ENCODE peak calls at places on chromosome 16, in nine cellular contexts. V is CD8-positive, alpha-beta T cell; T is AG09319; B is kidney glomerular epithelial cell; X is EL; J is T-helper 17 cell; U is GM03348; W is heart left ventricle; H is stimulated activated CD8-positive, alpha-beta memory T cell treated with anti-CD3 and anti-CD28 coated beads, Interleukin-7, amount 100 ng/mL, for 1 hour. D is an unnamed sample.
A peak's percentile ranks its signal among the peaks of the same experiment; 100 is the strongest.

GRCh38 chr16:86075488-86075785 is 176.5 kb downstream of the IRF8 start:
- DNase-seq in V (no peak), T (no peak), B (no peak), X (no peak), J (no peak), U (no peak), W (no peak), H (no peak), D (no peak)

GRCh38 chr16:57409870-57410585 is 5.5 kb downstream of the CCL17 start:
- DNase-seq in V (no peak), T (no peak), B (no peak), X (no peak), J (no peak), U (no peak), W (no peak), H (no peak), D (no peak)

GRCh38 chr16:16021988-16022682 is 72.7 kb downstream of the ABCC1 start:
- DNase-seq in V (no peak), T (peak; percentile 92), B (peak; percentile 95), X (peak; percentile 97), J (no peak), U (peak; percentile 97), W (peak; percentile 98), H (no peak), D (peak; percentile 98)

GRCh38 chr16:82043680-82044584 is 8.9 kb downstream of the HSD17B2 start:
- DNase-seq in V (no peak), T (peak; percentile 93), B (peak; percentile 60), X (peak; percentile 67), J (no peak), U (peak; percentile 87), W (no peak), H (no peak), D (peak; percentile 76)

GRCh38 chr16:3266873-3267537 is 10.6 kb upstream of the MEFV start:
- DNase-seq in V (no peak), T (peak; percentile 69), B (peak; percentile 44), X (peak; percentile 59), J (no peak), U (peak; percentile 71), W (peak; percentile 40), H (no peak), D (peak; percentile 66)

GRCh38 chr16:87178177-87178863 is 138.9 kb downstream of the C16orf95 start:
- DNase-seq in V (no peak), T (no peak), B (no peak), X (no peak), J (no peak), U (peak; percentile 51), W (no peak), H (no peak), D (peak; percentile 63)

GRCh38 chr16:2785101-2785991 is 2.0 kb downstream of the PRSS33 start:
- DNase-seq in V (no peak), T (no peak), B (no peak), X (no peak), J (no peak), U (no peak), W (peak; percentile 19), H (no peak), D (no peak)

GRCh38 chr16:4420703-4421102 is 4.3 kb upstream of the CORO7 start:
- DNase-seq in V (no peak), T (no peak), B (no peak), X (no peak), J (no peak), U (no peak), W (peak; percentile 1), H (no peak), D (no peak)

GRCh38 chr16:75687361-75687760 is 10.6 kb upstream of the CPHXL2 start:
- DNase-seq in V (no peak), T (no peak), B (no peak), X (no peak), J (no peak), U (no peak), W (no peak), H (no peak), D (no peak)

GRCh38 chr16:28063611-28064061 is at the start of gene GSG1L:
- DNase-seq in V (no peak), T (no peak), B (no peak), X (no peak), J (no peak), U (no peak), W (no peak), H (no peak), D (no peak)

GRCh38 chr16:88711750-88712340 is 5.5 kb downstream of the CTU2 start:
- DNase-seq in V (no peak), T (no peak), B (no peak), X (no peak), J (no peak), U (no peak), W (no peak), H (no peak), D (no peak)

GRCh38 chr16:64370112-64370511 is 751.8 kb downstream of the CDH11 start:
- DNase-seq in V (no peak), T (no peak), B (no peak), X (no peak), J (no peak), U (no peak), W (no peak), H (no peak), D (no peak)

GRCh38 chr16:1794221-1794871 is 841 bp upstream of the IGFALS start:
- DNase-seq in V (no peak), T (no peak), B (no peak), X (no peak), J (no peak), U (no peak), W (peak; percentile 26), H (no peak), D (no peak)

GRCh38 chr16:27355610-27356009 is 41.8 kb downstream of the IL4R start:
- DNase-seq in V (peak; percentile 43), T (no peak), B (no peak), X (peak; percentile 13), J (no peak), U (peak; percentile 42), W (peak; percentile 48), H (no peak), D (peak; percentile 61)

GRCh38 chr16:79261461-79261860 is 339.1 kb downstream of the MAF start:
- DNase-seq in V (no peak), T (no peak), B (peak; percentile 73), X (no peak), J (peak; percentile 16), U (no peak), W (peak; percentile 57), H (no peak), D (no peak)